ENCODE peak calls at places on chromosomes 4 and X, in eight cellular contexts. K is NCI-H2171 treated with DMSO at 0.1 percent for 48 hours; E is stimulated activated CD8-positive, alpha-beta memory T cell treated with anti-CD3 and anti-CD28 coated beads, Interleukin-7, amount 100 ng/mL, for 24 hours; M is astrocyte of the hippocampus; V is stimulated activated CD4-positive, alpha-beta T cell treated with anti-CD3 and anti-CD28 coated beads, Interleukin-4, amount 100 ng/mL, for 4 hours; B is posterior cingulate gyrus; N is A172; J is activated T-cell treated with anti-CD3 and anti-CD28 coated beads, Interleukin-2, amount 50 U/mL, for 24 hours. S is an unnamed sample.
A peak's percentile ranks its signal among the peaks of the same experiment; 100 is the strongest.

GRCh38 chr4:71290074-71290473 is 48.7 kb upstream of the SLC4A4 start:
- DNase-seq in K (no peak), E (no peak), M (peak; percentile 42), V (no peak), B (no peak), N (no peak), J (no peak), S (no peak)

GRCh38 chr4:105474110-105474518 is 252 bp upstream of the PPA2 start:
- DNase-seq in K (no peak), E (peak; percentile 65), M (peak; percentile 96), V (peak; percentile 84), B (peak; percentile 82), N (peak; percentile 72), J (no peak), S (no peak)

GRCh38 chr4:124432500-124432899 is 280.0 kb downstream of the ANKRD50 start:
- DNase-seq in K (no peak), E (no peak), M (no peak), V (no peak), B (no peak), N (peak; percentile 24), J (no peak), S (no peak)

GRCh38 chr4:123564758-123565346 is 168.3 kb downstream of the SPRY1 start:
- DNase-seq in K (peak; percentile 53), E (no peak), M (peak; percentile 55), V (peak; percentile 11), B (no peak), N (peak; percentile 69), J (peak; percentile 37), S (no peak)

GRCh38 chr4:95596676-95597075 is 47.9 kb upstream of the UNC5C start:
- DNase-seq in K (no peak), E (no peak), M (no peak), V (no peak), B (no peak), N (no peak), J (no peak), S (no peak)

GRCh38 chr4:109278594-109279031 is 23.8 kb downstream of the COL25A1 start:
- DNase-seq in K (no peak), E (no peak), M (no peak), V (no peak), B (no peak), N (no peak), J (no peak), S (no peak)

GRCh38 chr4:42607011-42607726 is 49.7 kb downstream of the ATP8A1 start:
- DNase-seq in K (no peak), E (no peak), M (no peak), V (no peak), B (no peak), N (no peak), J (no peak), S (no peak)

GRCh38 chrX:38654302-38654701 is 93.0 kb downstream of the TSPAN7 start:
- DNase-seq in K (peak; percentile 16), E (no peak), M (peak; percentile 51), V (no peak), B (no peak), N (peak; percentile 7), J (no peak), S (peak; percentile 6)

GRCh38 chrX:20217279-20217678 is 49.4 kb downstream of the RPS6KA3 start:
- DNase-seq in K (peak; percentile 3), E (no peak), M (peak; percentile 15), V (no peak), B (no peak), N (peak; percentile 69), J (no peak), S (no peak)

GRCh38 chr4:114598191-114599121 is at the start of gene UGT8:
- DNase-seq in K (peak; percentile 65), E (no peak), M (peak; percentile 65), V (peak; percentile 34), B (peak; percentile 60), N (no peak), J (peak; percentile 64), S (peak; percentile 63)

GRCh38 chr4:22978656-22979055 is 285.9 kb downstream of the GBA3 start:
- DNase-seq in K (no peak), E (no peak), M (peak; percentile 2), V (no peak), B (no peak), N (no peak), J (no peak), S (no peak)

GRCh38 chr4:186727977-186728519 is 4.4 kb upstream of the FAT1 start:
- DNase-seq in K (no peak), E (no peak), M (peak; percentile 50), V (no peak), B (no peak), N (no peak), J (no peak), S (no peak)

GRCh38 chrX:17519349-17519748 is 144.3 kb downstream of the NHS start:
- DNase-seq in K (no peak), E (no peak), M (no peak), V (no peak), B (no peak), N (no peak), J (no peak), S (no peak)

GRCh38 chr4:76011700-76012387 is 4.5 kb upstream of the CXCL9 start:
- DNase-seq in K (no peak), E (no peak), M (peak; percentile 38), V (no peak), B (no peak), N (no peak), J (no peak), S (no peak)

GRCh38 chr4:157702821-157703220 is 470.0 kb downstream of the GASK1B start:
- DNase-seq in K (no peak), E (no peak), M (no peak), V (no peak), B (no peak), N (no peak), J (no peak), S (no peak)

GRCh38 chrX:65920620-65921019 is 119.3 kb downstream of the VSIG4 start:
- DNase-seq in K (peak; percentile 93), E (no peak), M (no peak), V (no peak), B (no peak), N (no peak), J (no peak), S (no peak)

GRCh38 chrX:16797358-16797757 is 11.1 kb downstream of the TXLNG start:
- DNase-seq in K (no peak), E (no peak), M (peak; percentile 31), V (no peak), B (no peak), N (no peak), J (no peak), S (no peak)